ENCODE peak calls at places on chromosomes 1 and 21, in eight cellular contexts. One of them, this sample, is unnamed.

GRCh38 chr1:25174730-25175612 is 57.3 kb downstream of the SYF2 start:
- DNase-seq in HAP-1: no peak
- DNase-seq in lower lobe of right lung: peak; percentile 19
- DNase-seq in fibroblast of the aortic adventitia: no peak
- DNase-seq in Peyer's patch: no peak
- DNase-seq in astrocyte of the spinal cord: no peak
- DNase-seq in cardiac fibroblast: no peak
- DNase-seq in cardiac muscle cell: no peak
- DNase-seq in this sample: no peak

GRCh38 chr1:40630488-40631223 is 34.8 kb downstream of the RIMS3 start:
- DNase-seq in HAP-1: peak; percentile 71
- DNase-seq in lower lobe of right lung: no peak
- DNase-seq in fibroblast of the aortic adventitia: peak; percentile 9
- DNase-seq in Peyer's patch: peak; percentile 52
- DNase-seq in astrocyte of the spinal cord: peak; percentile 9
- DNase-seq in cardiac fibroblast: peak; percentile 29
- DNase-seq in cardiac muscle cell: peak; percentile 77
- DNase-seq in this sample: peak; percentile 33

GRCh38 chr1:107570768-107571167 is 394.2 kb downstream of the VAV3 start:
- DNase-seq in HAP-1: no peak
- DNase-seq in lower lobe of right lung: no peak
- DNase-seq in fibroblast of the aortic adventitia: peak; percentile 3
- DNase-seq in Peyer's patch: no peak
- DNase-seq in astrocyte of the spinal cord: no peak
- DNase-seq in cardiac fibroblast: no peak
- DNase-seq in cardiac muscle cell: no peak
- DNase-seq in this sample: no peak

GRCh38 chr1:87174726-87175237 is 153.9 kb upstream of the LMO4 start:
- DNase-seq in HAP-1: no peak
- DNase-seq in lower lobe of right lung: no peak
- DNase-seq in fibroblast of the aortic adventitia: no peak
- DNase-seq in Peyer's patch: no peak
- DNase-seq in astrocyte of the spinal cord: no peak
- DNase-seq in cardiac fibroblast: no peak
- DNase-seq in cardiac muscle cell: no peak
- DNase-seq in this sample: no peak

GRCh38 chr1:230173176-230173575 is 106.1 kb downstream of the GALNT2 start:
- DNase-seq in HAP-1: no peak
- DNase-seq in lower lobe of right lung: no peak
- DNase-seq in fibroblast of the aortic adventitia: no peak
- DNase-seq in Peyer's patch: no peak
- DNase-seq in astrocyte of the spinal cord: no peak
- DNase-seq in cardiac fibroblast: no peak
- DNase-seq in cardiac muscle cell: no peak
- DNase-seq in this sample: no peak

GRCh38 chr1:158040323-158040722 is 46.9 kb downstream of the KIRREL1 start:
- DNase-seq in HAP-1: no peak
- DNase-seq in lower lobe of right lung: no peak
- DNase-seq in fibroblast of the aortic adventitia: no peak
- DNase-seq in Peyer's patch: no peak
- DNase-seq in astrocyte of the spinal cord: no peak
- DNase-seq in cardiac fibroblast: no peak
- DNase-seq in cardiac muscle cell: no peak
- DNase-seq in this sample: no peak

GRCh38 chr1:213492161-213493041 is 441.4 kb downstream of the RPS6KC1 start:
- DNase-seq in HAP-1: no peak
- DNase-seq in lower lobe of right lung: no peak
- DNase-seq in fibroblast of the aortic adventitia: no peak
- DNase-seq in Peyer's patch: no peak
- DNase-seq in astrocyte of the spinal cord: no peak
- DNase-seq in cardiac fibroblast: no peak
- DNase-seq in cardiac muscle cell: peak; percentile 4
- DNase-seq in this sample: no peak

GRCh38 chr1:161074676-161075368 is 5.1 kb upstream of the ARHGAP30 start:
- DNase-seq in HAP-1: no peak
- DNase-seq in lower lobe of right lung: no peak
- DNase-seq in fibroblast of the aortic adventitia: no peak
- DNase-seq in Peyer's patch: no peak
- DNase-seq in astrocyte of the spinal cord: no peak
- DNase-seq in cardiac fibroblast: no peak
- DNase-seq in cardiac muscle cell: no peak
- DNase-seq in this sample: peak; percentile 54

GRCh38 chr1:25711555-25712298 is 88.3 kb upstream of the SELENON start:
- DNase-seq in HAP-1: no peak
- DNase-seq in lower lobe of right lung: peak; percentile 67
- DNase-seq in fibroblast of the aortic adventitia: no peak
- DNase-seq in Peyer's patch: no peak
- DNase-seq in astrocyte of the spinal cord: peak; percentile 38
- DNase-seq in cardiac fibroblast: peak; percentile 18
- DNase-seq in cardiac muscle cell: no peak
- DNase-seq in this sample: no peak

GRCh38 chr1:158992787-158993312 is 16.9 kb upstream of the IFI16 start:
- DNase-seq in HAP-1: no peak
- DNase-seq in lower lobe of right lung: no peak
- DNase-seq in fibroblast of the aortic adventitia: no peak
- DNase-seq in Peyer's patch: no peak
- DNase-seq in astrocyte of the spinal cord: no peak
- DNase-seq in cardiac fibroblast: no peak
- DNase-seq in cardiac muscle cell: no peak
- DNase-seq in this sample: no peak

GRCh38 chr1:24991242-24992037 is 61.4 kb upstream of the RUNX3 start:
- DNase-seq in HAP-1: no peak
- DNase-seq in lower lobe of right lung: no peak
- DNase-seq in fibroblast of the aortic adventitia: no peak
- DNase-seq in Peyer's patch: no peak
- DNase-seq in astrocyte of the spinal cord: no peak
- DNase-seq in cardiac fibroblast: no peak
- DNase-seq in cardiac muscle cell: no peak
- DNase-seq in this sample: no peak

GRCh38 chr1:29601021-29601420 is 364.7 kb downstream of the PTPRU start:
- DNase-seq in HAP-1: no peak
- DNase-seq in lower lobe of right lung: no peak
- DNase-seq in fibroblast of the aortic adventitia: no peak
- DNase-seq in Peyer's patch: no peak
- DNase-seq in astrocyte of the spinal cord: no peak
- DNase-seq in cardiac fibroblast: no peak
- DNase-seq in cardiac muscle cell: no peak
- DNase-seq in this sample: no peak

GRCh38 chr1:218739426-218739825 is 394.3 kb downstream of the TGFB2 start:
- DNase-seq in HAP-1: no peak
- DNase-seq in lower lobe of right lung: no peak
- DNase-seq in fibroblast of the aortic adventitia: peak; percentile 70
- DNase-seq in Peyer's patch: no peak
- DNase-seq in astrocyte of the spinal cord: peak; percentile 65
- DNase-seq in cardiac fibroblast: peak; percentile 69
- DNase-seq in cardiac muscle cell: no peak
- DNase-seq in this sample: no peak

GRCh38 chr1:81517987-81518386 is 282.7 kb upstream of the ADGRL2 start:
- DNase-seq in HAP-1: no peak
- DNase-seq in lower lobe of right lung: no peak
- DNase-seq in fibroblast of the aortic adventitia: no peak
- DNase-seq in Peyer's patch: no peak
- DNase-seq in astrocyte of the spinal cord: no peak
- DNase-seq in cardiac fibroblast: no peak
- DNase-seq in cardiac muscle cell: peak; percentile 30
- DNase-seq in this sample: no peak

GRCh38 chr1:203322480-203323179 is 17.3 kb downstream of the BTG2 start:
- DNase-seq in HAP-1: peak; percentile 44
- DNase-seq in lower lobe of right lung: no peak
- DNase-seq in fibroblast of the aortic adventitia: peak; percentile 67
- DNase-seq in Peyer's patch: no peak
- DNase-seq in astrocyte of the spinal cord: no peak
- DNase-seq in cardiac fibroblast: peak; percentile 88
- DNase-seq in cardiac muscle cell: no peak
- DNase-seq in this sample: no peak

GRCh38 chr21:26884436-26884835 is 39.2 kb upstream of the ADAMTS1 start:
- DNase-seq in HAP-1: no peak
- DNase-seq in lower lobe of right lung: no peak
- DNase-seq in fibroblast of the aortic adventitia: no peak
- DNase-seq in Peyer's patch: no peak
- DNase-seq in astrocyte of the spinal cord: no peak
- DNase-seq in cardiac fibroblast: no peak
- DNase-seq in cardiac muscle cell: no peak
- DNase-seq in this sample: no peak

GRCh38 chr1:37765937-37766664 is 1.2 kb upstream of the EPHA10 start:
- DNase-seq in HAP-1: no peak
- DNase-seq in lower lobe of right lung: no peak
- DNase-seq in fibroblast of the aortic adventitia: no peak
- DNase-seq in Peyer's patch: no peak
- DNase-seq in astrocyte of the spinal cord: no peak
- DNase-seq in cardiac fibroblast: no peak
- DNase-seq in cardiac muscle cell: no peak
- DNase-seq in this sample: peak; percentile 22

GRCh38 chr1:150535511-150536281 is 13.5 kb upstream of the ADAMTSL4 start:
- DNase-seq in HAP-1: no peak
- DNase-seq in lower lobe of right lung: no peak
- DNase-seq in fibroblast of the aortic adventitia: peak; percentile 59
- DNase-seq in Peyer's patch: no peak
- DNase-seq in astrocyte of the spinal cord: peak; percentile 23
- DNase-seq in cardiac fibroblast: peak; percentile 57
- DNase-seq in cardiac muscle cell: no peak
- DNase-seq in this sample: no peak

GRCh38 chr1:101816262-101816661 is 180.5 kb downstream of the OLFM3 start:
- DNase-seq in HAP-1: no peak
- DNase-seq in lower lobe of right lung: no peak
- DNase-seq in fibroblast of the aortic adventitia: no peak
- DNase-seq in Peyer's patch: no peak
- DNase-seq in astrocyte of the spinal cord: no peak
- DNase-seq in cardiac fibroblast: no peak
- DNase-seq in cardiac muscle cell: no peak
- DNase-seq in this sample: no peak

GRCh38 chr1:101820080-101820479 is 176.6 kb downstream of the OLFM3 start:
- DNase-seq in HAP-1: peak; percentile 41
- DNase-seq in lower lobe of right lung: no peak
- DNase-seq in fibroblast of the aortic adventitia: peak; percentile 12
- DNase-seq in Peyer's patch: no peak
- DNase-seq in astrocyte of the spinal cord: peak; percentile 13
- DNase-seq in cardiac fibroblast: peak; percentile 21
- DNase-seq in cardiac muscle cell: peak; percentile 61
- DNase-seq in this sample: peak; percentile 38
- H3K4me3 ChIP-seq in HAP-1: no peak overlapping the region
- H3K4me3 ChIP-seq in lower lobe of right lung: no peak overlapping the region
- H3K4me3 ChIP-seq in fibroblast of the aortic adventitia: no peak overlapping the region
- H3K4me3 ChIP-seq in Peyer's patch: no peak overlapping the region
- H3K4me3 ChIP-seq in astrocyte of the spinal cord: no peak overlapping the region
- H3K4me3 ChIP-seq in cardiac fibroblast: no peak overlapping the region
- H3K4me3 ChIP-seq in cardiac muscle cell: no peak overlapping the region
- H3K4me3 ChIP-seq in this sample: no peak overlapping the region

GRCh38 chr1:205444931-205445652 is 10.8 kb downstream of the BLACAT1 start:
- DNase-seq in HAP-1: peak; percentile 94
- DNase-seq in lower lobe of right lung: no peak
- DNase-seq in fibroblast of the aortic adventitia: peak; percentile 70
- DNase-seq in Peyer's patch: no peak
- DNase-seq in astrocyte of the spinal cord: no peak
- DNase-seq in cardiac fibroblast: peak; percentile 86
- DNase-seq in cardiac muscle cell: peak; percentile 43
- DNase-seq in this sample: no peak
- H3K4me3 ChIP-seq in HAP-1: no peak overlapping the region
- H3K4me3 ChIP-seq in lower lobe of right lung: no peak overlapping the region
- H3K4me3 ChIP-seq in fibroblast of the aortic adventitia: no peak overlapping the region
- H3K4me3 ChIP-seq in Peyer's patch: no peak overlapping the region
- H3K4me3 ChIP-seq in astrocyte of the spinal cord: no peak overlapping the region
- H3K4me3 ChIP-seq in cardiac fibroblast: peak overlapping the region; percentile 25
- H3K4me3 ChIP-seq in cardiac muscle cell: no peak overlapping the region
- H3K4me3 ChIP-seq in this sample: no peak overlapping the region

GRCh38 chr1:111593403-111594127 is 26.0 kb upstream of the RAP1A start:
- DNase-seq in HAP-1: no peak
- DNase-seq in lower lobe of right lung: no peak
- DNase-seq in fibroblast of the aortic adventitia: peak; percentile 40
- DNase-seq in Peyer's patch: no peak
- DNase-seq in astrocyte of the spinal cord: no peak
- DNase-seq in cardiac fibroblast: no peak
- DNase-seq in cardiac muscle cell: no peak
- DNase-seq in this sample: no peak

GRCh38 chr1:111595807-111596206 is 23.8 kb upstream of the RAP1A start:
- DNase-seq in HAP-1: no peak
- DNase-seq in lower lobe of right lung: no peak
- DNase-seq in fibroblast of the aortic adventitia: no peak
- DNase-seq in Peyer's patch: no peak
- DNase-seq in astrocyte of the spinal cord: no peak
- DNase-seq in cardiac fibroblast: no peak
- DNase-seq in cardiac muscle cell: no peak
- DNase-seq in this sample: no peak

GRCh38 chr1:111592389-111593361 is 26.9 kb upstream of the RAP1A start:
- DNase-seq in HAP-1: peak; percentile 65
- DNase-seq in lower lobe of right lung: peak; percentile 90
- DNase-seq in fibroblast of the aortic adventitia: peak; percentile 94
- DNase-seq in Peyer's patch: peak; percentile 79
- DNase-seq in astrocyte of the spinal cord: peak; percentile 83
- DNase-seq in cardiac fibroblast: peak; percentile 92
- DNase-seq in cardiac muscle cell: peak; percentile 72
- DNase-seq in this sample: peak; percentile 7

GRCh38 chr1:111594128-111594693 is 25.4 kb upstream of the RAP1A start:
- DNase-seq in HAP-1: no peak
- DNase-seq in lower lobe of right lung: no peak
- DNase-seq in fibroblast of the aortic adventitia: no peak
- DNase-seq in Peyer's patch: no peak
- DNase-seq in astrocyte of the spinal cord: no peak
- DNase-seq in cardiac fibroblast: no peak
- DNase-seq in cardiac muscle cell: no peak
- DNase-seq in this sample: no peak

GRCh38 chr1:111591946-111592345 is 27.6 kb upstream of the RAP1A start:
- DNase-seq in HAP-1: no peak
- DNase-seq in lower lobe of right lung: no peak
- DNase-seq in fibroblast of the aortic adventitia: no peak
- DNase-seq in Peyer's patch: no peak
- DNase-seq in astrocyte of the spinal cord: no peak
- DNase-seq in cardiac fibroblast: no peak
- DNase-seq in cardiac muscle cell: peak; percentile 12
- DNase-seq in this sample: no peak
- H3K4me3 ChIP-seq in HAP-1: no peak overlapping the region
- H3K4me3 ChIP-seq in lower lobe of right lung: no peak overlapping the region
- H3K4me3 ChIP-seq in fibroblast of the aortic adventitia: no peak overlapping the region
- H3K4me3 ChIP-seq in Peyer's patch: no peak overlapping the region
- H3K4me3 ChIP-seq in astrocyte of the spinal cord: no peak overlapping the region
- H3K4me3 ChIP-seq in cardiac fibroblast: no peak overlapping the region
- H3K4me3 ChIP-seq in cardiac muscle cell: no peak overlapping the region
- H3K4me3 ChIP-seq in this sample: no peak overlapping the region

GRCh38 chr1:46130144-46130543 is 2.3 kb downstream of the PIK3R3 start:
- DNase-seq in HAP-1: no peak
- DNase-seq in lower lobe of right lung: no peak
- DNase-seq in fibroblast of the aortic adventitia: no peak
- DNase-seq in Peyer's patch: no peak
- DNase-seq in astrocyte of the spinal cord: peak; percentile 16
- DNase-seq in cardiac fibroblast: no peak
- DNase-seq in cardiac muscle cell: no peak
- DNase-seq in this sample: no peak
- H3K4me3 ChIP-seq in HAP-1: peak overlapping the region; percentile 65
- H3K4me3 ChIP-seq in lower lobe of right lung: peak overlapping the region; percentile 76
- H3K4me3 ChIP-seq in fibroblast of the aortic adventitia: peak overlapping the region; percentile 75
- H3K4me3 ChIP-seq in Peyer's patch: no peak overlapping the region
- H3K4me3 ChIP-seq in astrocyte of the spinal cord: peak overlapping the region; percentile 90
- H3K4me3 ChIP-seq in cardiac fibroblast: no peak overlapping the region
- H3K4me3 ChIP-seq in cardiac muscle cell: peak overlapping the region; percentile 94
- H3K4me3 ChIP-seq in this sample: no peak overlapping the region

GRCh38 chr1:91511386-91511785 is 10.7 kb downstream of the CDC7 start:
- DNase-seq in HAP-1: no peak
- DNase-seq in lower lobe of right lung: no peak
- DNase-seq in fibroblast of the aortic adventitia: peak; percentile 78
- DNase-seq in Peyer's patch: no peak
- DNase-seq in astrocyte of the spinal cord: peak; percentile 50
- DNase-seq in cardiac fibroblast: peak; percentile 76
- DNase-seq in cardiac muscle cell: peak; percentile 54
- DNase-seq in this sample: peak; percentile 9
- H3K4me3 ChIP-seq in HAP-1: no peak overlapping the region
- H3K4me3 ChIP-seq in lower lobe of right lung: no peak overlapping the region
- H3K4me3 ChIP-seq in fibroblast of the aortic adventitia: no peak overlapping the region
- H3K4me3 ChIP-seq in Peyer's patch: no peak overlapping the region
- H3K4me3 ChIP-seq in astrocyte of the spinal cord: no peak overlapping the region
- H3K4me3 ChIP-seq in cardiac fibroblast: no peak overlapping the region
- H3K4me3 ChIP-seq in cardiac muscle cell: no peak overlapping the region
- H3K4me3 ChIP-seq in this sample: no peak overlapping the region

GRCh38 chr21:29299906-29300546 is 1.3 kb downstream of the BACH1 start:
- DNase-seq in HAP-1: peak; percentile 46
- DNase-seq in lower lobe of right lung: peak; percentile 79
- DNase-seq in fibroblast of the aortic adventitia: peak; percentile 95
- DNase-seq in Peyer's patch: peak; percentile 61
- DNase-seq in astrocyte of the spinal cord: peak; percentile 95
- DNase-seq in cardiac fibroblast: peak; percentile 91
- DNase-seq in cardiac muscle cell: peak; percentile 70
- DNase-seq in this sample: peak; percentile 13
- H3K4me3 ChIP-seq in HAP-1: peak overlapping the region; percentile 62
- H3K4me3 ChIP-seq in lower lobe of right lung: peak overlapping the region; percentile 81
- H3K4me3 ChIP-seq in fibroblast of the aortic adventitia: peak overlapping the region; percentile 91
- H3K4me3 ChIP-seq in Peyer's patch: peak overlapping the region; percentile 84
- H3K4me3 ChIP-seq in astrocyte of the spinal cord: peak overlapping the region; percentile 95
- H3K4me3 ChIP-seq in cardiac fibroblast: peak overlapping the region; percentile 75
- H3K4me3 ChIP-seq in cardiac muscle cell: peak overlapping the region; percentile 69
- H3K4me3 ChIP-seq in this sample: peak overlapping the region; percentile 94

This sample was measured in A549.